ENCODE peak calls at places on chromosomes 13 and 19, in seven cellular contexts. L is fibroblast of mammary gland, F is cardiac muscle cell, D is mucosa of descending colon, Z is astrocyte of the spinal cord, X is ascending aorta, I is left ventricle myocardium inferior. M is an unnamed sample.
A peak's percentile ranks its signal among the peaks of the same experiment; 100 is the strongest.

GRCh38 chr13:36412736-36413135 is 19.6 kb upstream of the CCNA1 start:
- DNase-seq in D (no peak), F (peak; percentile 44), Z (no peak), L (peak; percentile 84), X (no peak), I (no peak), M (no peak)

GRCh38 chr19:54430306-54431254 is 15.3 kb downstream of the TTYH1 start:
- DNase-seq in I (peak; percentile 47), D (peak; percentile 71), L (no peak), F (peak; percentile 51), Z (no peak), X (no peak), M (peak; percentile 74)

GRCh38 chr19:13297023-13297422 is 146.8 kb downstream of the IER2 start:
- DNase-seq in F (no peak), Z (no peak), L (peak; percentile 4), I (no peak), D (no peak), X (no peak), M (no peak)

GRCh38 chr13:28533049-28533436 is 38.1 kb upstream of the FLT1 start:
- DNase-seq in X (no peak), I (no peak), Z (no peak), F (peak; percentile 16), D (no peak), L (no peak), M (no peak)

GRCh38 chr19:19447536-19448237 is 42.2 kb downstream of the GATAD2A start:
- DNase-seq in X (no peak), Z (no peak), I (no peak), D (no peak), L (peak; percentile 25), F (no peak), M (no peak)

GRCh38 chr13:73039201-73040108 is 19.4 kb upstream of the KLF5 start:
- DNase-seq in L (no peak), I (no peak), X (no peak), Z (no peak), D (no peak), F (peak; percentile 12), M (no peak)

GRCh38 chr19:5666921-5667610 is 13.2 kb downstream of the MICOS13 start:
- DNase-seq in X (no peak), Z (no peak), L (no peak), I (no peak), F (no peak), D (no peak), M (no peak)

GRCh38 chr13:48586591-48587103 is 53.8 kb upstream of the RCBTB2 start:
- DNase-seq in X (no peak), Z (peak; percentile 33), F (peak; percentile 84), I (peak; percentile 66), D (peak; percentile 40), L (peak; percentile 32), M (no peak)

GRCh38 chr13:90107658-90108057 is 1239.8 kb upstream of the MIR17HG start:
- DNase-seq in L (no peak), F (no peak), I (no peak), Z (no peak), D (peak; percentile 25), X (no peak), M (no peak)

GRCh38 chr13:27481766-27482165 is 31.4 kb upstream of the MTIF3 start:
- DNase-seq in X (peak; percentile 63), L (peak; percentile 40), F (peak; percentile 51), I (peak; percentile 25), D (peak; percentile 71), Z (peak; percentile 13), M (peak; percentile 67)

GRCh38 chr19:45382426-45382825 is 12.1 kb upstream of the ERCC2 start:
- DNase-seq in I (no peak), Z (no peak), F (no peak), X (no peak), L (no peak), D (no peak), M (no peak)

GRCh38 chr19:17183858-17184271 is 31.3 kb upstream of the USE1 start:
- DNase-seq in Z (no peak), D (no peak), X (no peak), F (no peak), I (no peak), L (no peak), M (no peak)

GRCh38 chr19:6510618-6511017 is 8.5 kb upstream of the TUBB4A start:
- DNase-seq in F (no peak), X (no peak), I (no peak), L (no peak), Z (no peak), D (no peak), M (no peak)

GRCh38 chr19:32691952-32692726 is 518 bp downstream of the NUDT19 start:
- DNase-seq in X (peak; percentile 81), Z (peak; percentile 62), I (peak; percentile 71), D (peak; percentile 81), F (peak; percentile 82), L (peak; percentile 75), M (peak; percentile 42)

GRCh38 chr19:4575978-4576933 is 16.8 kb upstream of the SEMA6B start:
- DNase-seq in L (peak; percentile 63), F (peak; percentile 81), Z (peak; percentile 38), I (peak; percentile 68), D (peak; percentile 73), X (no peak), M (peak; percentile 88)

GRCh38 chr13:37481858-37482227 is 116.7 kb downstream of the POSTN start:
- DNase-seq in I (no peak), L (no peak), D (no peak), X (no peak), F (no peak), Z (no peak), M (no peak)

GRCh38 chr13:63167699-63168337 is 1752.2 kb upstream of the PCDH20 start:
- DNase-seq in F (no peak), X (no peak), I (no peak), D (no peak), L (no peak), Z (peak; percentile 6), M (no peak)

GRCh38 chr13:56510836-56511235 is 629.9 kb upstream of the PRR20A start:
- DNase-seq in Z (no peak), L (no peak), X (no peak), D (no peak), F (no peak), I (no peak), M (no peak)

GRCh38 chr13:94169783-94170513 is 309.5 kb downstream of the DCT start:
- DNase-seq in F (peak; percentile 17), L (peak; percentile 10), I (no peak), Z (peak; percentile 47), X (peak; percentile 79), D (no peak), M (no peak)

GRCh38 chr13:94174009-94174408 is 305.5 kb downstream of the DCT start:
- DNase-seq in X (no peak), L (no peak), D (no peak), F (no peak), I (no peak), Z (no peak), M (no peak)

GRCh38 chr13:94175076-94175475 is 304.4 kb downstream of the DCT start:
- DNase-seq in Z (no peak), L (no peak), I (no peak), F (no peak), D (no peak), X (no peak), M (no peak)

GRCh38 chr13:94176576-94176975 is 302.9 kb downstream of the DCT start:
- DNase-seq in I (no peak), X (no peak), Z (peak; percentile 12), L (peak; percentile 75), D (no peak), F (no peak), M (no peak)

GRCh38 chr13:94173312-94173854 is 306.1 kb downstream of the DCT start:
- DNase-seq in X (no peak), D (no peak), Z (peak; percentile 77), L (peak; percentile 90), I (no peak), F (no peak), M (no peak)
- TF ChIP-seq CTCF in X (no peak), D (no peak), Z (no peak), L (peak; percentile 30), I (no peak), F (no peak), M (no peak)

DNA sequence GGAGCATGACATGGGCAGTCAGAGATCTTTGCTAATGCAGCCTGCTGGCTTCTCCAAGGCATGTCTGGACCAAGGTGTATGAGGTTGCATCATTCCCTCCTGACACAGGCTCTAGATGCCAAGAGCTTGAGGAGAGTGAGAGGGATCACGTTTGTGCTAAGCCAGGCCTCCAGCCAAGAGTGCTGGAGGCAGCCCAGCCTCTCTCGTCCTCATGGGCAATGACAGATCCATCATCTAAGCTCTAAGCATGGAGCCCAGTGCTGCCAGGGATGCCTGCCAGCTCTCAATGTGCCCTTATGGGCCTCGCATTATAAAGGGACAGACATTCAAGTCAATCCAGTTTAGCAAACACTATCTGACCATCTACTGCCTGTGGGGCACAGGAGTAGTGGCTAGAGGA is 136.3 kb upstream of the VSTM2B start:
- DNase-seq in L (no peak), I (peak; percentile 23), F (no peak), D (no peak), X (no peak), Z (no peak), M (no peak)
- TF ChIP-seq CTCF in L (no peak), I (no peak), F (no peak), D (no peak), X (no peak), Z (no peak), M (no peak)

GRCh38 chr19:50906217-50906616 is 5.0 kb downstream of the KLK4 start:
- DNase-seq in I (no peak), L (peak; percentile 23), D (no peak), F (peak; percentile 40), Z (no peak), X (no peak), M (peak; percentile 46)
- TF ChIP-seq CTCF in I (no peak), L (peak; percentile 58), D (no peak), F (peak; percentile 57), Z (peak; percentile 22), X (no peak), M (peak; percentile 55)

DNA sequence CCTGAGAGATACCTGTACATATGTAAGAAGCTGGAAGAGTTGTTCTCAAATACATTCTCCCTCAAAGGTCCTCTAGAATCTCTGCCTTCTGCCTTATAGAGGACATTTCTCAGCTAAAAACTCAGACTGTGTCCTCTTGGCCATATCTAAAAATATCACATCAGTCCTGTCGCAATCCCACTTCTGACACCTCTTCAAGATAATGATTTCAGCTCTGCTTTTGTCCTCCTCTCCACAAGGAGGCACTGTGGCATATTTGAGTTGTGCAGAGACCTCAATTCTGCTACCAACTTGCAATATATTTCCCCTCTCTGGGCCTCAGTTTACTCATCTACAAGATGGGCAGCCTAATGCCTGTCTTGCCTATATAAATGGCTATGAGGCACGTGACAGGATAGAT is 16.6 kb downstream of the ADAMTS10 start:
- DNase-seq in Z (no peak), F (no peak), L (no peak), I (no peak), X (no peak), D (no peak), M (no peak)
- TF ChIP-seq CTCF in Z (peak; percentile 35), F (peak; percentile 22), L (peak; percentile 13), I (peak; percentile 30), X (peak; percentile 22), D (no peak), M (peak; percentile 35)

GRCh38 chr13:76885203-76886004 is 801 bp downstream of the KCTD12 start:
- DNase-seq in F (peak; percentile 80), L (peak; percentile 69), I (peak; percentile 81), X (peak; percentile 86), D (peak; percentile 86), Z (peak; percentile 81), M (peak; percentile 40)
- TF ChIP-seq CTCF in F (peak; percentile 48), L (peak; percentile 35), I (peak; percentile 59), X (peak; percentile 36), D (peak; percentile 10), Z (peak; percentile 46), M (peak; percentile 29)

GRCh38 chr19:15453091-15453498 is 3.3 kb upstream of the WIZ start:
- DNase-seq in X (no peak), Z (no peak), L (no peak), I (no peak), D (no peak), F (peak; percentile 36), M (no peak)
- TF ChIP-seq CTCF in X (peak; percentile 33), Z (no peak), L (no peak), I (peak; percentile 57), D (no peak), F (peak; percentile 42), M (peak; percentile 29)